ENCODE peak calls at places on chromosomes 4 and X, in seven cellular contexts. Z is NCI-H748 treated with DMSO at 0.1 percent for 48 hours, Q is A549, J is GDM1, X is NCI-H1092, M is endodermal cell, T is AG08396. I is an unnamed sample.
A peak's percentile ranks its signal among the peaks of the same experiment; 100 is the strongest.

GRCh38 chrX:107894038-107894437 is 68.4 kb downstream of the MID2 start:
- DNase-seq in Z (peak; percentile 51), Q (peak; percentile 61), J (no peak), X (peak; percentile 57), M (peak; percentile 59), T (peak; percentile 21), I (peak; percentile 43)

GRCh38 chrX:19849433-19850190 is 37.8 kb downstream of the SH3KBP1 start:
- DNase-seq in Z (no peak), Q (no peak), J (no peak), X (no peak), M (no peak), T (no peak), I (no peak)

GRCh38 chr4:87938746-87939145 is 36.8 kb upstream of the SPP1 start:
- DNase-seq in Z (no peak), Q (no peak), J (no peak), X (no peak), M (no peak), T (no peak), I (no peak)

GRCh38 chr4:85717366-85717765 is 242.4 kb downstream of the ARHGAP24 start:
- DNase-seq in Z (no peak), Q (no peak), J (no peak), X (no peak), M (no peak), T (no peak), I (no peak)

GRCh38 chr4:142293536-142293935 is 552.6 kb downstream of the INPP4B start:
- DNase-seq in Z (no peak), Q (no peak), J (no peak), X (no peak), M (no peak), T (no peak), I (no peak)

GRCh38 chrX:119736206-119736764 is 22.1 kb upstream of the SOWAHD start:
- DNase-seq in Z (no peak), Q (no peak), J (no peak), X (no peak), M (no peak), T (no peak), I (no peak)

GRCh38 chr4:184649971-184650855 is 675 bp downstream of the PRIMPOL start:
- DNase-seq in Z (no peak), Q (peak; percentile 29), J (no peak), X (peak; percentile 45), M (peak; percentile 73), T (peak; percentile 25), I (peak; percentile 15)

GRCh38 chrX:51608766-51609165 is 9.9 kb downstream of the CENPVL3 start:
- DNase-seq in Z (no peak), Q (no peak), J (no peak), X (no peak), M (no peak), T (no peak), I (no peak)

GRCh38 chr4:41750624-41751324 is 2.2 kb upstream of the PHOX2B start:
- DNase-seq in Z (no peak), Q (no peak), J (no peak), X (no peak), M (peak; percentile 80), T (no peak), I (no peak)

I was measured in SW480.